ENCODE peak calls at places on chromosome 3, in four cellular contexts. One of them, this sample, is unnamed.

GRCh38 chr3:99915911-99916310 is 98.2 kb downstream of the CMSS1 start:
- DNase-seq in HepG2: no peak
- DNase-seq in GM12878: no peak
- DNase-seq in K562: no peak
- DNase-seq in this sample: no peak

GRCh38 chr3:24299236-24299635 is 195.4 kb downstream of the THRB start:
- DNase-seq in K562: no peak
- DNase-seq in GM12878: no peak
- DNase-seq in HepG2: no peak
- DNase-seq in this sample: no peak

GRCh38 chr3:100254168-100254777 is 6.5 kb upstream of the TBC1D23 start:
- DNase-seq in GM12878: no peak
- DNase-seq in K562: peak
- DNase-seq in HepG2: peak
- DNase-seq in this sample: peak

GRCh38 chr3:30231277-30232141 is 374.9 kb upstream of the TGFBR2 start:
- DNase-seq in GM12878: no peak
- DNase-seq in K562: no peak
- DNase-seq in HepG2: no peak
- DNase-seq in this sample: no peak

GRCh38 chr3:52317601-52318000 is 1.5 kb downstream of the DNAH1 start:
- DNase-seq in K562: peak
- DNase-seq in GM12878: no peak
- DNase-seq in HepG2: no peak
- DNase-seq in this sample: peak

GRCh38 chr3:99934984-99935797 is 117.5 kb downstream of the CMSS1 start:
- DNase-seq in HepG2: peak
- DNase-seq in K562: no peak
- DNase-seq in GM12878: no peak
- DNase-seq in this sample: no peak

GRCh38 chr3:10551821-10552630 is 46.6 kb upstream of the ATP2B2 start:
- DNase-seq in HepG2: no peak
- DNase-seq in GM12878: no peak
- DNase-seq in K562: peak
- DNase-seq in this sample: peak

GRCh38 chr3:182731764-182732163 is 61.5 kb upstream of the ATP11B start:
- DNase-seq in GM12878: no peak
- DNase-seq in HepG2: no peak
- DNase-seq in K562: no peak
- DNase-seq in this sample: no peak

GRCh38 chr3:113436794-113437193 is 4.5 kb downstream of the CFAP44 start:
- DNase-seq in GM12878: no peak
- DNase-seq in HepG2: no peak
- DNase-seq in K562: no peak
- DNase-seq in this sample: no peak

GRCh38 chr3:158748237-158748828 is 16.1 kb upstream of the RARRES1 start:
- DNase-seq in GM12878: no peak
- DNase-seq in HepG2: no peak
- DNase-seq in K562: no peak
- DNase-seq in this sample: no peak

GRCh38 chr3:72378287-72378686 is 470.0 kb downstream of the SHQ1 start:
- DNase-seq in GM12878: no peak
- DNase-seq in K562: no peak
- DNase-seq in HepG2: no peak
- DNase-seq in this sample: no peak

GRCh38 chr3:69660631-69661030 is 78.6 kb upstream of the MITF start:
- DNase-seq in K562: no peak
- DNase-seq in GM12878: no peak
- DNase-seq in HepG2: no peak
- DNase-seq in this sample: no peak

GRCh38 chr3:46677096-46677702 is 16.3 kb downstream of the ALS2CL start:
- DNase-seq in HepG2: no peak
- DNase-seq in GM12878: no peak
- DNase-seq in K562: no peak
- DNase-seq in this sample: no peak

GRCh38 chr3:183313764-183314163 is 60.7 kb downstream of the B3GNT5 start:
- DNase-seq in GM12878: no peak
- DNase-seq in HepG2: no peak
- DNase-seq in K562: no peak
- DNase-seq in this sample: no peak

GRCh38 chr3:58776231-58776630 is 109.7 kb upstream of the FAM3D start:
- DNase-seq in GM12878: no peak
- DNase-seq in K562: no peak
- DNase-seq in HepG2: no peak
- DNase-seq in this sample: no peak

GRCh38 chr3:10775828-10776227 is 40.2 kb upstream of the SLC6A11 start:
- DNase-seq in HepG2: no peak
- DNase-seq in GM12878: no peak
- DNase-seq in K562: no peak
- DNase-seq in this sample: no peak

GRCh38 chr3:25580534-25580933 is 84.2 kb downstream of the TOP2B start:
- DNase-seq in GM12878: no peak
- DNase-seq in HepG2: no peak
- DNase-seq in K562: no peak
- DNase-seq in this sample: no peak

GRCh38 chr3:46861293-46861995 is 1.8 kb downstream of the MYL3 start:
- DNase-seq in GM12878: no peak
- DNase-seq in K562: no peak
- DNase-seq in HepG2: peak
- DNase-seq in this sample: no peak

GRCh38 chr3:4703054-4703480 is 209.9 kb downstream of the ITPR1 start:
- DNase-seq in K562: no peak
- DNase-seq in HepG2: no peak
- DNase-seq in GM12878: no peak
- DNase-seq in this sample: no peak

GRCh38 chr3:112136959-112137693 is 4.1 kb upstream of the GCSAM start:
- DNase-seq in GM12878: no peak
- DNase-seq in HepG2: peak
- DNase-seq in K562: no peak
- DNase-seq in this sample: peak

GRCh38 chr3:45034612-45035252 is 8.6 kb downstream of the CLEC3B start:
- DNase-seq in HepG2: no peak
- DNase-seq in K562: no peak
- DNase-seq in GM12878: no peak
- DNase-seq in this sample: no peak

GRCh38 chr3:148551767-148552260 is 145.9 kb upstream of the AGTR1 start:
- DNase-seq in K562: no peak
- DNase-seq in GM12878: no peak
- DNase-seq in HepG2: no peak
- DNase-seq in this sample: no peak

GRCh38 chr3:104632521-104632920 is 734.2 kb upstream of the ALCAM start:
- DNase-seq in GM12878: no peak
- DNase-seq in K562: no peak
- DNase-seq in HepG2: no peak
- DNase-seq in this sample: no peak

GRCh38 chr3:101124125-101124524 is 130.9 kb upstream of the ABI3BP start:
- DNase-seq in HepG2: no peak
- DNase-seq in GM12878: no peak
- DNase-seq in K562: no peak
- DNase-seq in this sample: no peak

GRCh38 chr3:72273615-72274014 is 488.7 kb upstream of the PROK2 start:
- DNase-seq in GM12878: no peak
- DNase-seq in K562: no peak
- DNase-seq in HepG2: no peak
- DNase-seq in this sample: peak

GRCh38 chr3:37689645-37690356 is 171.9 kb upstream of the CTDSPL start:
- DNase-seq in HepG2: no peak
- DNase-seq in K562: no peak
- DNase-seq in GM12878: no peak
- DNase-seq in this sample: no peak
- TF ChIP-seq YY1 in HepG2: no peak
- TF ChIP-seq YY1 in K562: no peak
- TF ChIP-seq YY1 in GM12878: no peak
- TF ChIP-seq YY1 in this sample: no peak

GRCh38 chr3:120497318-120497717 is 46.5 kb upstream of the FSTL1 start:
- DNase-seq in K562: no peak
- DNase-seq in GM12878: no peak
- DNase-seq in HepG2: no peak
- DNase-seq in this sample: no peak
- TF ChIP-seq KDM1A in K562: no peak
- TF ChIP-seq KDM1A in GM12878: no peak
- TF ChIP-seq KDM1A in HepG2: no peak
- TF ChIP-seq KDM1A in this sample: no peak

GRCh38 chr3:9151240-9151639 is 98.2 kb downstream of the SRGAP3 start:
- DNase-seq in GM12878: no peak
- DNase-seq in K562: no peak
- DNase-seq in HepG2: no peak
- DNase-seq in this sample: no peak

GRCh38 chr3:9157651-9158383 is 91.6 kb downstream of the SRGAP3 start:
- DNase-seq in HepG2: no peak
- DNase-seq in K562: no peak
- DNase-seq in GM12878: no peak
- DNase-seq in this sample: no peak

GRCh38 chr3:9156604-9157003 is 92.8 kb downstream of the SRGAP3 start:
- DNase-seq in GM12878: no peak
- DNase-seq in HepG2: no peak
- DNase-seq in K562: no peak
- DNase-seq in this sample: no peak

GRCh38 chr3:9149566-9149965 is 99.9 kb downstream of the SRGAP3 start:
- DNase-seq in K562: no peak
- DNase-seq in HepG2: no peak
- DNase-seq in GM12878: no peak
- DNase-seq in this sample: no peak

GRCh38 chr3:9153763-9154601 is 95.5 kb downstream of the SRGAP3 start:
- DNase-seq in HepG2: no peak
- DNase-seq in GM12878: no peak
- DNase-seq in K562: no peak
- DNase-seq in this sample: no peak
- TF ChIP-seq YY1 in HepG2: no peak
- TF ChIP-seq YY1 in GM12878: no peak
- TF ChIP-seq YY1 in K562: no peak
- TF ChIP-seq YY1 in this sample: no peak

GRCh38 chr3:661356-661755 is 431.5 kb upstream of the CNTN6 start:
- DNase-seq in GM12878: no peak
- DNase-seq in HepG2: no peak
- DNase-seq in K562: no peak
- DNase-seq in this sample: no peak
- TF ChIP-seq KDM1A in GM12878: no peak
- TF ChIP-seq KDM1A in HepG2: no peak
- TF ChIP-seq KDM1A in K562: no peak
- TF ChIP-seq KDM1A in this sample: no peak

This sample was measured in H1.